ENCODE peak calls at places on chromosomes 1 and 21, in five cellular contexts. D is GM23338, X is HL-60, V is IMR-90, U is mesothelial cell of epicardium. H is an unnamed sample.

GRCh38 chr1:35476099-35476674 is 81.0 kb downstream of the KIAA0319L start:
- DNase-seq in D (no peak), X (no peak), V (peak; percentile 6), U (no peak), H (no peak)

GRCh38 chr21:34133392-34133791 is 60.0 kb downstream of the MRPS6 start:
- DNase-seq in D (no peak), X (no peak), V (no peak), U (no peak), H (no peak)

GRCh38 chr1:37509181-37509580 is 5.4 kb downstream of the MEAF6 start:
- DNase-seq in D (peak; percentile 52), X (no peak), V (peak; percentile 51), U (no peak), H (no peak)

GRCh38 chr1:23423415-23424170 is 955 bp downstream of the TCEA3 start:
- DNase-seq in D (peak; percentile 57), X (no peak), V (no peak), U (no peak), H (peak; percentile 51)

GRCh38 chr1:21022279-21023040 is 154.2 kb downstream of the EIF4G3 start:
- DNase-seq in D (no peak), X (peak; percentile 28), V (peak; percentile 99), U (no peak), H (no peak)

GRCh38 chr21:32329776-32330175 is 31.1 kb downstream of the MRAP start:
- DNase-seq in D (no peak), X (no peak), V (peak; percentile 62), U (no peak), H (no peak)

GRCh38 chr1:206873603-206874188 is 8.3 kb downstream of the IL20 start:
- DNase-seq in D (no peak), X (no peak), V (no peak), U (no peak), H (no peak)

GRCh38 chr21:26177741-26178452 is 7.3 kb upstream of the APP start:
- DNase-seq in D (no peak), X (no peak), V (no peak), U (no peak), H (no peak)

GRCh38 chr1:27527223-27527856 is 37.4 kb upstream of the WASF2 start:
- DNase-seq in D (peak; percentile 91), X (no peak), V (peak; percentile 85), U (no peak), H (peak; percentile 43)

GRCh38 chr1:36620142-36620541 is 137.4 kb upstream of the CSF3R start:
- DNase-seq in D (no peak), X (no peak), V (no peak), U (no peak), H (no peak)

GRCh38 chr1:212496673-212497072 is 64.0 kb downstream of the NENF start:
- DNase-seq in D (no peak), X (no peak), V (no peak), U (no peak), H (no peak)

GRCh38 chr1:8214501-8215173 is 103.3 kb upstream of the SLC45A1 start:
- DNase-seq in D (peak; percentile 47), X (no peak), V (no peak), U (no peak), H (no peak)

GRCh38 chr1:38932496-38933014 is 9.1 kb downstream of the RHBDL2 start:
- DNase-seq in D (no peak), X (no peak), V (no peak), U (no peak), H (no peak)

GRCh38 chr1:234969630-234970370 is 158.8 kb downstream of the TOMM20 start:
- DNase-seq in D (peak; percentile 78), X (no peak), V (peak; percentile 92), U (no peak), H (peak; percentile 47)

GRCh38 chr1:206693029-206693428 is 8.3 kb downstream of the MAPKAPK2 start:
- DNase-seq in D (no peak), X (no peak), V (peak; percentile 85), U (no peak), H (no peak)

GRCh38 chr1:19361231-19362147 is 49.4 kb downstream of the SLC66A1 start:
- DNase-seq in D (no peak), X (no peak), V (peak; percentile 83), U (no peak), H (no peak)

DNA sequence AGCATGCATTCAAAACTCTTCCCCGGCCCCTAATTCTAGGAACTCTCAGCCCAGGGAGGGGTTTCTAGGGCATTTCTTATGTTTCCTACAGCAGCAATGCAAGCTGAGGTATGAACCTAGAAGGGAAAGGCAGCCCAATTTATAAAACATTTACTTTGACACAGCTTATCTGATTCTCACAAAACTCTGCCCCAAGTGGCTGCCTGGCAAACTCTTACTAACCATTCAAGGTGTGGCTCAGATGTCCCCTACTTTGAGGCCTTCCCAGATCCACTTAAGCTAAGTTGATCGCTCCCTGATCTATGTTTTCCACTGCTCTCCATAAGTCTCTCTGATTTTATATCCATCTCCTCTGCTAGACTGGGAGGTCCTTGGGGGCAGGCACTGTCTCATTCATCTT is 35.4 kb downstream of the AK2 start:
- DNase-seq in D (peak; percentile 66), X (no peak), V (no peak), U (no peak), H (no peak)
- TF ChIP-seq CTCF in D (peak; percentile 50), X (no peak), V (no peak), U (no peak), H (peak; percentile 27)

GRCh38 chr1:225745231-225745630 is 32.4 kb upstream of the SRP9 start:
- DNase-seq in D (no peak), X (no peak), V (no peak), U (no peak), H (no peak)

GRCh38 chr1:225748479-225748878 is 29.1 kb upstream of the SRP9 start:
- DNase-seq in D (no peak), X (no peak), V (no peak), U (no peak), H (no peak)

GRCh38 chr1:225744745-225745144 is 32.9 kb upstream of the SRP9 start:
- DNase-seq in D (no peak), X (no peak), V (no peak), U (no peak), H (no peak)

GRCh38 chr1:225747566-225747965 is 30.1 kb upstream of the SRP9 start:
- DNase-seq in D (no peak), X (no peak), V (no peak), U (no peak), H (no peak)

GRCh38 chr1:225746361-225747179 is 31.1 kb upstream of the SRP9 start:
- DNase-seq in D (peak; percentile 83), X (no peak), V (peak; percentile 90), U (no peak), H (peak; percentile 12)
- TF ChIP-seq CTCF in D (no peak), X (no peak), V (no peak), U (no peak), H (peak; percentile 21)

GRCh38 chr1:229298887-229299503 is 28.1 kb downstream of the RAB4A start:
- DNase-seq in D (no peak), X (no peak), V (no peak), U (no peak), H (no peak)

GRCh38 chr1:229300099-229300757 is 29.3 kb downstream of the RAB4A start:
- DNase-seq in D (no peak), X (no peak), V (no peak), U (no peak), H (no peak)

GRCh38 chr1:229302740-229303139 is 31.8 kb downstream of the RAB4A start:
- DNase-seq in D (no peak), X (no peak), V (no peak), U (no peak), H (no peak)

GRCh38 chr1:229305402-229305801 is 34.5 kb downstream of the RAB4A start:
- DNase-seq in D (no peak), X (no peak), V (no peak), U (no peak), H (no peak)

DNA sequence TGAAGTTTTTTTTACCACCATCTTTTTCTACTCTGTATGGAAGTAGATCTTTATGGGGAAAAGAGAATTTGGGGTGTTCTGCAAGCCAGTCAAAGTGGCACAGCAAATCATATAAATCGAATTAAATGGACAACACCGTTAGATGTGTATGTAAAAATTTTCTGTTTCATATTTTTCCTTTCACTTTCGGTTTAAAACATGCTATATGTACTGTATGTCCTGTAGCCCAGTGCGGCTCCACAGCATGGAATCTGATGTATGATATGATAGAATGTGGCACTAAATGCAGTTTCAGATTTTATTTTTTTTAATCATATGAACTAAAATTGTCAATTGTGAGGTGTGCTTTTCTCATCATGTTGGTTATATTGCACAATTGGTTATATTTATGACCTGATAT is 32.9 kb downstream of the RAB4A start:
- DNase-seq in D (no peak), X (no peak), V (no peak), U (no peak), H (no peak)
- TF ChIP-seq CTCF in D (no peak), X (no peak), V (no peak), U (no peak), H (no peak)

GRCh38 chr1:160401487-160401805 is 1.1 kb downstream of the VANGL2 start:
- DNase-seq in D (no peak), X (no peak), V (no peak), U (no peak), H (no peak)

GRCh38 chr1:160398823-160399222 is 1.5 kb upstream of the VANGL2 start:
- DNase-seq in D (no peak), X (no peak), V (no peak), U (no peak), H (no peak)

GRCh38 chr1:160400646-160401486 is 502 bp downstream of the VANGL2 start:
- DNase-seq in D (peak; percentile 82), X (no peak), V (no peak), U (peak; percentile 53), H (peak; percentile 52)

GRCh38 chr1:160400284-160400645 is at the start of gene VANGL2:
- DNase-seq in D (peak; percentile 89), X (no peak), V (peak; percentile 41), U (peak; percentile 80), H (peak; percentile 87)

GRCh38 chr1:160399544-160400283 is 650 bp upstream of the VANGL2 start:
- DNase-seq in D (peak; percentile 80), X (no peak), V (no peak), U (no peak), H (no peak)
- TF ChIP-seq CTCF in D (peak; percentile 11), X (no peak), V (no peak), U (peak; percentile 39), H (peak; percentile 37)

GRCh38 chr1:210715072-210715471 is 386.4 kb downstream of the HHAT start:
- DNase-seq in D (no peak), X (no peak), V (no peak), U (no peak), H (no peak)

GRCh38 chr1:210707300-210707699 is 378.6 kb downstream of the HHAT start:
- DNase-seq in D (no peak), X (no peak), V (no peak), U (no peak), H (no peak)

GRCh38 chr1:210706246-210706645 is 377.5 kb downstream of the HHAT start:
- DNase-seq in D (no peak), X (no peak), V (no peak), U (no peak), H (no peak)

GRCh38 chr1:210709694-210710093 is 381.0 kb downstream of the HHAT start:
- DNase-seq in D (no peak), X (no peak), V (no peak), U (no peak), H (no peak)

GRCh38 chr1:210711825-210712224 is 383.1 kb downstream of the HHAT start:
- DNase-seq in D (peak; percentile 33), X (no peak), V (no peak), U (no peak), H (no peak)
- TF ChIP-seq CTCF in D (peak; percentile 29), X (no peak), V (no peak), U (no peak), H (peak; percentile 49)